ENCODE peak calls at places on chromosomes 5 and 9, in eight cellular contexts. One of them, this sample, is unnamed.

GRCh38 chr9:130741024-130741305 is 47.4 kb downstream of the EXOSC2 start:
- DNase-seq in fibroblast of the aortic adventitia: no peak
- DNase-seq in activated CD8-positive, alpha-beta memory T cell treated with anti-CD3 and anti-CD28 coated beads, Interleukin-2, amount 10 ng/mL, durations not matched to agents 7 days and 5 days: no peak
- DNase-seq in neural crest cell: no peak
- DNase-seq in BJ: no peak
- DNase-seq in amniotic stem cell: no peak
- DNase-seq in NCI-H2171 treated with DMSO at 0.1 percent for 48 hours: no peak
- DNase-seq in OCI-LY7: no peak
- DNase-seq in this sample: no peak

GRCh38 chr9:121253162-121253561 is 14.8 kb upstream of the GSN start:
- DNase-seq in BJ: no peak
- DNase-seq in activated CD8-positive, alpha-beta memory T cell treated with anti-CD3 and anti-CD28 coated beads, Interleukin-2, amount 10 ng/mL, durations not matched to agents 7 days and 5 days: no peak
- DNase-seq in fibroblast of the aortic adventitia: no peak
- DNase-seq in NCI-H2171 treated with DMSO at 0.1 percent for 48 hours: no peak
- DNase-seq in OCI-LY7: no peak
- DNase-seq in amniotic stem cell: no peak
- DNase-seq in neural crest cell: no peak
- DNase-seq in this sample: no peak

GRCh38 chr5:98106116-98107088 is 667.1 kb upstream of the RGMB start:
- DNase-seq in neural crest cell: no peak
- DNase-seq in BJ: no peak
- DNase-seq in fibroblast of the aortic adventitia: no peak
- DNase-seq in amniotic stem cell: no peak
- DNase-seq in activated CD8-positive, alpha-beta memory T cell treated with anti-CD3 and anti-CD28 coated beads, Interleukin-2, amount 10 ng/mL, durations not matched to agents 7 days and 5 days: no peak
- DNase-seq in NCI-H2171 treated with DMSO at 0.1 percent for 48 hours: no peak
- DNase-seq in OCI-LY7: no peak
- DNase-seq in this sample: no peak

GRCh38 chr5:17113174-17113941 is 104.1 kb upstream of the BASP1 start:
- DNase-seq in activated CD8-positive, alpha-beta memory T cell treated with anti-CD3 and anti-CD28 coated beads, Interleukin-2, amount 10 ng/mL, durations not matched to agents 7 days and 5 days: no peak
- DNase-seq in BJ: peak
- DNase-seq in amniotic stem cell: no peak
- DNase-seq in OCI-LY7: no peak
- DNase-seq in neural crest cell: no peak
- DNase-seq in NCI-H2171 treated with DMSO at 0.1 percent for 48 hours: no peak
- DNase-seq in fibroblast of the aortic adventitia: peak
- DNase-seq in this sample: no peak

GRCh38 chr9:21392270-21392669 is 7.1 kb upstream of the IFNA2 start:
- DNase-seq in OCI-LY7: peak
- DNase-seq in NCI-H2171 treated with DMSO at 0.1 percent for 48 hours: no peak
- DNase-seq in neural crest cell: no peak
- DNase-seq in fibroblast of the aortic adventitia: no peak
- DNase-seq in BJ: no peak
- DNase-seq in activated CD8-positive, alpha-beta memory T cell treated with anti-CD3 and anti-CD28 coated beads, Interleukin-2, amount 10 ng/mL, durations not matched to agents 7 days and 5 days: no peak
- DNase-seq in amniotic stem cell: no peak
- DNase-seq in this sample: no peak

GRCh38 chr5:142280066-142281011 is 44.5 kb downstream of the SPRY4 start:
- DNase-seq in amniotic stem cell: no peak
- DNase-seq in neural crest cell: peak
- DNase-seq in OCI-LY7: no peak
- DNase-seq in NCI-H2171 treated with DMSO at 0.1 percent for 48 hours: peak
- DNase-seq in activated CD8-positive, alpha-beta memory T cell treated with anti-CD3 and anti-CD28 coated beads, Interleukin-2, amount 10 ng/mL, durations not matched to agents 7 days and 5 days: no peak
- DNase-seq in BJ: no peak
- DNase-seq in fibroblast of the aortic adventitia: peak
- DNase-seq in this sample: no peak

GRCh38 chr9:36142510-36143161 is 6.1 kb downstream of the GLIPR2 start:
- DNase-seq in activated CD8-positive, alpha-beta memory T cell treated with anti-CD3 and anti-CD28 coated beads, Interleukin-2, amount 10 ng/mL, durations not matched to agents 7 days and 5 days: no peak
- DNase-seq in BJ: no peak
- DNase-seq in neural crest cell: no peak
- DNase-seq in NCI-H2171 treated with DMSO at 0.1 percent for 48 hours: no peak
- DNase-seq in OCI-LY7: no peak
- DNase-seq in fibroblast of the aortic adventitia: no peak
- DNase-seq in amniotic stem cell: no peak
- DNase-seq in this sample: no peak

GRCh38 chr5:177426566-177427210 is at the start of gene GRK6:
- DNase-seq in activated CD8-positive, alpha-beta memory T cell treated with anti-CD3 and anti-CD28 coated beads, Interleukin-2, amount 10 ng/mL, durations not matched to agents 7 days and 5 days: peak
- DNase-seq in fibroblast of the aortic adventitia: no peak
- DNase-seq in neural crest cell: no peak
- DNase-seq in NCI-H2171 treated with DMSO at 0.1 percent for 48 hours: peak
- DNase-seq in amniotic stem cell: no peak
- DNase-seq in OCI-LY7: peak
- DNase-seq in BJ: no peak
- DNase-seq in this sample: peak

GRCh38 chr5:84487963-84488362 is 103.3 kb upstream of the EDIL3 start:
- DNase-seq in OCI-LY7: no peak
- DNase-seq in NCI-H2171 treated with DMSO at 0.1 percent for 48 hours: no peak
- DNase-seq in amniotic stem cell: peak
- DNase-seq in neural crest cell: no peak
- DNase-seq in fibroblast of the aortic adventitia: peak
- DNase-seq in activated CD8-positive, alpha-beta memory T cell treated with anti-CD3 and anti-CD28 coated beads, Interleukin-2, amount 10 ng/mL, durations not matched to agents 7 days and 5 days: no peak
- DNase-seq in BJ: no peak
- DNase-seq in this sample: no peak

GRCh38 chr9:26746357-26747072 is 146.1 kb downstream of the CAAP1 start:
- DNase-seq in fibroblast of the aortic adventitia: peak
- DNase-seq in BJ: no peak
- DNase-seq in neural crest cell: no peak
- DNase-seq in OCI-LY7: no peak
- DNase-seq in activated CD8-positive, alpha-beta memory T cell treated with anti-CD3 and anti-CD28 coated beads, Interleukin-2, amount 10 ng/mL, durations not matched to agents 7 days and 5 days: no peak
- DNase-seq in amniotic stem cell: no peak
- DNase-seq in NCI-H2171 treated with DMSO at 0.1 percent for 48 hours: no peak
- DNase-seq in this sample: no peak

GRCh38 chr9:103483471-103484096 is 488.5 kb downstream of the CYLC2 start:
- DNase-seq in neural crest cell: no peak
- DNase-seq in NCI-H2171 treated with DMSO at 0.1 percent for 48 hours: no peak
- DNase-seq in activated CD8-positive, alpha-beta memory T cell treated with anti-CD3 and anti-CD28 coated beads, Interleukin-2, amount 10 ng/mL, durations not matched to agents 7 days and 5 days: no peak
- DNase-seq in fibroblast of the aortic adventitia: no peak
- DNase-seq in BJ: no peak
- DNase-seq in OCI-LY7: no peak
- DNase-seq in amniotic stem cell: no peak
- DNase-seq in this sample: no peak

GRCh38 chr5:33641722-33642505 is 201.1 kb downstream of the TARS1 start:
- DNase-seq in OCI-LY7: no peak
- DNase-seq in amniotic stem cell: no peak
- DNase-seq in neural crest cell: no peak
- DNase-seq in BJ: no peak
- DNase-seq in activated CD8-positive, alpha-beta memory T cell treated with anti-CD3 and anti-CD28 coated beads, Interleukin-2, amount 10 ng/mL, durations not matched to agents 7 days and 5 days: no peak
- DNase-seq in fibroblast of the aortic adventitia: peak
- DNase-seq in NCI-H2171 treated with DMSO at 0.1 percent for 48 hours: no peak
- DNase-seq in this sample: no peak

GRCh38 chr5:5419291-5420210 is 2.9 kb upstream of the ICE1 start:
- DNase-seq in neural crest cell: no peak
- DNase-seq in BJ: peak
- DNase-seq in OCI-LY7: peak
- DNase-seq in activated CD8-positive, alpha-beta memory T cell treated with anti-CD3 and anti-CD28 coated beads, Interleukin-2, amount 10 ng/mL, durations not matched to agents 7 days and 5 days: no peak
- DNase-seq in amniotic stem cell: peak
- DNase-seq in NCI-H2171 treated with DMSO at 0.1 percent for 48 hours: peak
- DNase-seq in fibroblast of the aortic adventitia: peak
- DNase-seq in this sample: no peak

GRCh38 chr5:99317136-99317535 is 388.3 kb upstream of the CHD1 start:
- DNase-seq in neural crest cell: no peak
- DNase-seq in activated CD8-positive, alpha-beta memory T cell treated with anti-CD3 and anti-CD28 coated beads, Interleukin-2, amount 10 ng/mL, durations not matched to agents 7 days and 5 days: no peak
- DNase-seq in NCI-H2171 treated with DMSO at 0.1 percent for 48 hours: no peak
- DNase-seq in OCI-LY7: no peak
- DNase-seq in BJ: no peak
- DNase-seq in amniotic stem cell: no peak
- DNase-seq in fibroblast of the aortic adventitia: no peak
- DNase-seq in this sample: no peak

GRCh38 chr9:5851445-5851844 is 18.5 kb upstream of the ERMP1 start:
- DNase-seq in NCI-H2171 treated with DMSO at 0.1 percent for 48 hours: no peak
- DNase-seq in activated CD8-positive, alpha-beta memory T cell treated with anti-CD3 and anti-CD28 coated beads, Interleukin-2, amount 10 ng/mL, durations not matched to agents 7 days and 5 days: peak
- DNase-seq in neural crest cell: no peak
- DNase-seq in amniotic stem cell: no peak
- DNase-seq in fibroblast of the aortic adventitia: peak
- DNase-seq in OCI-LY7: no peak
- DNase-seq in BJ: no peak
- DNase-seq in this sample: peak

GRCh38 chr5:59698774-59699173 is 194.8 kb downstream of the PDE4D start:
- DNase-seq in BJ: no peak
- DNase-seq in activated CD8-positive, alpha-beta memory T cell treated with anti-CD3 and anti-CD28 coated beads, Interleukin-2, amount 10 ng/mL, durations not matched to agents 7 days and 5 days: no peak
- DNase-seq in neural crest cell: no peak
- DNase-seq in fibroblast of the aortic adventitia: no peak
- DNase-seq in OCI-LY7: no peak
- DNase-seq in NCI-H2171 treated with DMSO at 0.1 percent for 48 hours: no peak
- DNase-seq in amniotic stem cell: no peak
- DNase-seq in this sample: no peak

GRCh38 chr5:141672071-141672855 is 9.8 kb downstream of the ARAP3 start:
- DNase-seq in neural crest cell: no peak
- DNase-seq in amniotic stem cell: no peak
- DNase-seq in fibroblast of the aortic adventitia: no peak
- DNase-seq in activated CD8-positive, alpha-beta memory T cell treated with anti-CD3 and anti-CD28 coated beads, Interleukin-2, amount 10 ng/mL, durations not matched to agents 7 days and 5 days: no peak
- DNase-seq in BJ: no peak
- DNase-seq in OCI-LY7: no peak
- DNase-seq in NCI-H2171 treated with DMSO at 0.1 percent for 48 hours: no peak
- DNase-seq in this sample: no peak

GRCh38 chr5:82635561-82636288 is 357.6 kb upstream of the RPS23 start:
- DNase-seq in amniotic stem cell: no peak
- DNase-seq in BJ: peak
- DNase-seq in activated CD8-positive, alpha-beta memory T cell treated with anti-CD3 and anti-CD28 coated beads, Interleukin-2, amount 10 ng/mL, durations not matched to agents 7 days and 5 days: no peak
- DNase-seq in NCI-H2171 treated with DMSO at 0.1 percent for 48 hours: no peak
- DNase-seq in OCI-LY7: no peak
- DNase-seq in neural crest cell: no peak
- DNase-seq in fibroblast of the aortic adventitia: peak
- DNase-seq in this sample: no peak

GRCh38 chr9:93456504-93456903 is 3.1 kb upstream of the FAM120AOS start:
- DNase-seq in amniotic stem cell: no peak
- DNase-seq in NCI-H2171 treated with DMSO at 0.1 percent for 48 hours: no peak
- DNase-seq in fibroblast of the aortic adventitia: no peak
- DNase-seq in neural crest cell: no peak
- DNase-seq in BJ: no peak
- DNase-seq in OCI-LY7: peak
- DNase-seq in activated CD8-positive, alpha-beta memory T cell treated with anti-CD3 and anti-CD28 coated beads, Interleukin-2, amount 10 ng/mL, durations not matched to agents 7 days and 5 days: no peak
- DNase-seq in this sample: no peak

GRCh38 chr5:132664696-132665209 is 6.8 kb downstream of the IL13 start:
- DNase-seq in fibroblast of the aortic adventitia: no peak
- DNase-seq in amniotic stem cell: no peak
- DNase-seq in neural crest cell: no peak
- DNase-seq in activated CD8-positive, alpha-beta memory T cell treated with anti-CD3 and anti-CD28 coated beads, Interleukin-2, amount 10 ng/mL, durations not matched to agents 7 days and 5 days: no peak
- DNase-seq in OCI-LY7: no peak
- DNase-seq in NCI-H2171 treated with DMSO at 0.1 percent for 48 hours: no peak
- DNase-seq in BJ: no peak
- DNase-seq in this sample: no peak

GRCh38 chr9:121483473-121484031 is 16.1 kb downstream of the GGTA1 start:
- DNase-seq in neural crest cell: no peak
- DNase-seq in fibroblast of the aortic adventitia: no peak
- DNase-seq in BJ: no peak
- DNase-seq in activated CD8-positive, alpha-beta memory T cell treated with anti-CD3 and anti-CD28 coated beads, Interleukin-2, amount 10 ng/mL, durations not matched to agents 7 days and 5 days: no peak
- DNase-seq in amniotic stem cell: no peak
- DNase-seq in OCI-LY7: no peak
- DNase-seq in NCI-H2171 treated with DMSO at 0.1 percent for 48 hours: no peak
- DNase-seq in this sample: no peak

GRCh38 chr9:137968235-137968634 is 90.7 kb downstream of the CACNA1B start:
- DNase-seq in NCI-H2171 treated with DMSO at 0.1 percent for 48 hours: no peak
- DNase-seq in activated CD8-positive, alpha-beta memory T cell treated with anti-CD3 and anti-CD28 coated beads, Interleukin-2, amount 10 ng/mL, durations not matched to agents 7 days and 5 days: no peak
- DNase-seq in amniotic stem cell: no peak
- DNase-seq in BJ: no peak
- DNase-seq in fibroblast of the aortic adventitia: no peak
- DNase-seq in neural crest cell: no peak
- DNase-seq in OCI-LY7: peak
- DNase-seq in this sample: peak

GRCh38 chr5:187042-187431 is 4.3 kb upstream of the LRRC14B start:
- DNase-seq in fibroblast of the aortic adventitia: no peak
- DNase-seq in neural crest cell: no peak
- DNase-seq in NCI-H2171 treated with DMSO at 0.1 percent for 48 hours: no peak
- DNase-seq in BJ: no peak
- DNase-seq in OCI-LY7: no peak
- DNase-seq in activated CD8-positive, alpha-beta memory T cell treated with anti-CD3 and anti-CD28 coated beads, Interleukin-2, amount 10 ng/mL, durations not matched to agents 7 days and 5 days: no peak
- DNase-seq in amniotic stem cell: no peak
- DNase-seq in this sample: no peak

GRCh38 chr5:54717870-54718269 is 200.3 kb downstream of the SNX18 start:
- DNase-seq in OCI-LY7: no peak
- DNase-seq in NCI-H2171 treated with DMSO at 0.1 percent for 48 hours: no peak
- DNase-seq in fibroblast of the aortic adventitia: no peak
- DNase-seq in BJ: no peak
- DNase-seq in neural crest cell: no peak
- DNase-seq in amniotic stem cell: no peak
- DNase-seq in activated CD8-positive, alpha-beta memory T cell treated with anti-CD3 and anti-CD28 coated beads, Interleukin-2, amount 10 ng/mL, durations not matched to agents 7 days and 5 days: peak
- DNase-seq in this sample: peak

GRCh38 chr5:170788626-170789304 is 5.2 kb downstream of the GABRP start:
- DNase-seq in OCI-LY7: no peak
- DNase-seq in NCI-H2171 treated with DMSO at 0.1 percent for 48 hours: no peak
- DNase-seq in BJ: no peak
- DNase-seq in neural crest cell: no peak
- DNase-seq in amniotic stem cell: no peak
- DNase-seq in fibroblast of the aortic adventitia: no peak
- DNase-seq in activated CD8-positive, alpha-beta memory T cell treated with anti-CD3 and anti-CD28 coated beads, Interleukin-2, amount 10 ng/mL, durations not matched to agents 7 days and 5 days: no peak
- DNase-seq in this sample: no peak

GRCh38 chr5:177994561-177995190 is 1.4 kb downstream of the PROP1 start:
- DNase-seq in neural crest cell: no peak
- DNase-seq in fibroblast of the aortic adventitia: no peak
- DNase-seq in NCI-H2171 treated with DMSO at 0.1 percent for 48 hours: no peak
- DNase-seq in activated CD8-positive, alpha-beta memory T cell treated with anti-CD3 and anti-CD28 coated beads, Interleukin-2, amount 10 ng/mL, durations not matched to agents 7 days and 5 days: no peak
- DNase-seq in BJ: no peak
- DNase-seq in amniotic stem cell: no peak
- DNase-seq in OCI-LY7: no peak
- DNase-seq in this sample: no peak

GRCh38 chr9:91186311-91187101 is 175.2 kb downstream of the AUH start:
- DNase-seq in amniotic stem cell: no peak
- DNase-seq in BJ: no peak
- DNase-seq in OCI-LY7: no peak
- DNase-seq in fibroblast of the aortic adventitia: peak
- DNase-seq in activated CD8-positive, alpha-beta memory T cell treated with anti-CD3 and anti-CD28 coated beads, Interleukin-2, amount 10 ng/mL, durations not matched to agents 7 days and 5 days: peak
- DNase-seq in neural crest cell: no peak
- DNase-seq in NCI-H2171 treated with DMSO at 0.1 percent for 48 hours: no peak
- DNase-seq in this sample: peak

GRCh38 chr9:112487799-112488345 is 1.2 kb downstream of the KIAA1958 start:
- DNase-seq in activated CD8-positive, alpha-beta memory T cell treated with anti-CD3 and anti-CD28 coated beads, Interleukin-2, amount 10 ng/mL, durations not matched to agents 7 days and 5 days: no peak
- DNase-seq in fibroblast of the aortic adventitia: no peak
- DNase-seq in amniotic stem cell: no peak
- DNase-seq in BJ: no peak
- DNase-seq in NCI-H2171 treated with DMSO at 0.1 percent for 48 hours: no peak
- DNase-seq in OCI-LY7: peak
- DNase-seq in neural crest cell: no peak
- DNase-seq in this sample: no peak

GRCh38 chr9:16485575-16486321 is 384.7 kb downstream of the BNC2 start:
- DNase-seq in fibroblast of the aortic adventitia: no peak
- DNase-seq in neural crest cell: no peak
- DNase-seq in NCI-H2171 treated with DMSO at 0.1 percent for 48 hours: no peak
- DNase-seq in activated CD8-positive, alpha-beta memory T cell treated with anti-CD3 and anti-CD28 coated beads, Interleukin-2, amount 10 ng/mL, durations not matched to agents 7 days and 5 days: no peak
- DNase-seq in OCI-LY7: no peak
- DNase-seq in BJ: no peak
- DNase-seq in amniotic stem cell: no peak
- DNase-seq in this sample: no peak

GRCh38 chr5:102106599-102106998 is 189.5 kb downstream of the SLCO4C1 start:
- DNase-seq in BJ: no peak
- DNase-seq in OCI-LY7: no peak
- DNase-seq in activated CD8-positive, alpha-beta memory T cell treated with anti-CD3 and anti-CD28 coated beads, Interleukin-2, amount 10 ng/mL, durations not matched to agents 7 days and 5 days: no peak
- DNase-seq in neural crest cell: no peak
- DNase-seq in fibroblast of the aortic adventitia: no peak
- DNase-seq in amniotic stem cell: no peak
- DNase-seq in NCI-H2171 treated with DMSO at 0.1 percent for 48 hours: no peak
- DNase-seq in this sample: no peak

GRCh38 chr5:80255425-80255751 is 460 bp downstream of the SERINC5 start:
- DNase-seq in BJ: no peak
- DNase-seq in amniotic stem cell: no peak
- DNase-seq in OCI-LY7: peak
- DNase-seq in fibroblast of the aortic adventitia: peak
- DNase-seq in NCI-H2171 treated with DMSO at 0.1 percent for 48 hours: peak
- DNase-seq in activated CD8-positive, alpha-beta memory T cell treated with anti-CD3 and anti-CD28 coated beads, Interleukin-2, amount 10 ng/mL, durations not matched to agents 7 days and 5 days: peak
- DNase-seq in neural crest cell: peak
- DNase-seq in this sample: no peak

GRCh38 chr5:141879941-141880738 is 1.9 kb upstream of the PCDH1 start:
- DNase-seq in neural crest cell: no peak
- DNase-seq in BJ: no peak
- DNase-seq in fibroblast of the aortic adventitia: no peak
- DNase-seq in OCI-LY7: peak
- DNase-seq in amniotic stem cell: no peak
- DNase-seq in NCI-H2171 treated with DMSO at 0.1 percent for 48 hours: no peak
- DNase-seq in activated CD8-positive, alpha-beta memory T cell treated with anti-CD3 and anti-CD28 coated beads, Interleukin-2, amount 10 ng/mL, durations not matched to agents 7 days and 5 days: no peak
- DNase-seq in this sample: no peak

GRCh38 chr9:121618504-121618903 is 32.9 kb upstream of the DAB2IP start:
- DNase-seq in activated CD8-positive, alpha-beta memory T cell treated with anti-CD3 and anti-CD28 coated beads, Interleukin-2, amount 10 ng/mL, durations not matched to agents 7 days and 5 days: no peak
- DNase-seq in BJ: no peak
- DNase-seq in OCI-LY7: no peak
- DNase-seq in neural crest cell: no peak
- DNase-seq in NCI-H2171 treated with DMSO at 0.1 percent for 48 hours: no peak
- DNase-seq in fibroblast of the aortic adventitia: no peak
- DNase-seq in amniotic stem cell: no peak
- DNase-seq in this sample: no peak

This sample was measured in activated T-cell treated with anti-CD3 and anti-CD28 coated beads, Interleukin-2, amount 50 U/mL, for 48 hours.